ENCODE peak calls at places on chromosomes 2 and 18, in five cellular contexts. P, O, N, K and Y are unnamed samples.

GRCh38 chr2:148554459-148555247 is 89.9 kb upstream of the EPC2 start:
- DNase-seq in P (no peak), O (no peak), N (no peak), K (no peak), Y (no peak)

GRCh38 chr2:115389898-115390297 is 947.5 kb downstream of the DPP10 start:
- DNase-seq in P (no peak), O (no peak), N (no peak), K (no peak), Y (no peak)

GRCh38 chr2:182050333-182050855 is 64.7 kb downstream of the PPP1R1C start:
- DNase-seq in P (no peak), O (no peak), N (no peak), K (no peak), Y (no peak)

GRCh38 chr2:212618636-212619035 is 80.0 kb upstream of the ERBB4 start:
- DNase-seq in P (no peak), O (no peak), N (no peak), K (no peak), Y (peak; percentile 42)

GRCh38 chr2:100041946-100042345 is 100.4 kb downstream of the AFF3 start:
- DNase-seq in P (no peak), O (no peak), N (no peak), K (no peak), Y (no peak)

GRCh38 chr2:4673025-4673489 is 969.7 kb downstream of the DCDC2C start:
- DNase-seq in P (no peak), O (peak; percentile 4), N (peak; percentile 37), K (no peak), Y (no peak)

GRCh38 chr2:174800436-174801195 is 36.3 kb upstream of the CHRNA1 start:
- DNase-seq in P (no peak), O (no peak), N (no peak), K (no peak), Y (peak; percentile 66)

GRCh38 chr2:149861034-149861433 is 273.5 kb upstream of the MMADHC start:
- DNase-seq in P (no peak), O (no peak), N (no peak), K (no peak), Y (no peak)

GRCh38 chr2:68387408-68388350 is 22.6 kb downstream of the PLEK start:
- DNase-seq in P (no peak), O (no peak), N (no peak), K (peak; percentile 95), Y (no peak)

GRCh38 chr2:18932864-18933263 is 343.5 kb upstream of the NT5C1B start:
- DNase-seq in P (no peak), O (no peak), N (no peak), K (no peak), Y (peak; percentile 8)

GRCh38 chr2:40488927-40489677 is 37.2 kb upstream of the SLC8A1 start:
- DNase-seq in P (no peak), O (no peak), N (no peak), K (no peak), Y (peak; percentile 57)

GRCh38 chr18:741931-742512 is 29.6 kb upstream of the ENOSF1 start:
- DNase-seq in P (peak; percentile 61), O (peak; percentile 37), N (peak; percentile 64), K (peak; percentile 30), Y (peak; percentile 63)

GRCh38 chr2:218885981-218886447 is 5.4 kb downstream of the WNT10A start:
- DNase-seq in P (no peak), O (no peak), N (no peak), K (peak; percentile 98), Y (no peak)

GRCh38 chr2:15940661-15941482 is 522 bp downstream of the MYCN start:
- DNase-seq in P (peak; percentile 84), O (peak; percentile 32), N (no peak), K (no peak), Y (no peak)

GRCh38 chr18:13868501-13869271 is 44.7 kb downstream of the MC5R start:
- DNase-seq in P (no peak), O (no peak), N (no peak), K (no peak), Y (no peak)

GRCh38 chr18:41695441-41695840 is 259.6 kb upstream of the PIK3C3 start:
- DNase-seq in P (no peak), O (no peak), N (no peak), K (no peak), Y (no peak)
- H3K4me3 ChIP-seq in P (peak overlapping the region; percentile 19), O (no peak overlapping the region), N (no peak overlapping the region), K (no peak overlapping the region), Y (no peak overlapping the region)

GRCh38 chr2:48756289-48756688 is 765 bp upstream of the LHCGR start:
- DNase-seq in P (no peak), O (no peak), N (no peak), K (no peak), Y (no peak)

GRCh38 chr2:48753228-48753627 is 2.3 kb downstream of the LHCGR start:
- DNase-seq in P (no peak), O (no peak), N (no peak), K (no peak), Y (no peak)

GRCh38 chr2:48749820-48750739 is 5.4 kb downstream of the LHCGR start:
- DNase-seq in P (no peak), O (no peak), N (no peak), K (no peak), Y (no peak)

GRCh38 chr2:48755473-48755872 is at the start of gene LHCGR:
- DNase-seq in P (peak; percentile 45), O (no peak), N (no peak), K (no peak), Y (no peak)

GRCh38 chr2:48754874-48755273 is 650 bp downstream of the LHCGR start:
- DNase-seq in P (no peak), O (no peak), N (no peak), K (no peak), Y (no peak)
- H3K4me2 ChIP-seq in P (no peak overlapping the region), O (peak overlapping the region; percentile 65), N (no peak overlapping the region), K (peak overlapping the region; percentile 3), Y (peak overlapping the region; percentile 64)

GRCh38 chr2:65056990-65057375 is 767 bp downstream of the CEP68 start:
- DNase-seq in P (no peak), O (no peak), N (no peak), K (no peak), Y (no peak)

GRCh38 chr2:65056215-65056989 is at the start of gene CEP68:
- DNase-seq in P (peak; percentile 97), O (peak; percentile 99), N (peak; percentile 96), K (peak; percentile 90), Y (peak; percentile 97)

GRCh38 chr2:65055427-65056214 is 595 bp upstream of the CEP68 start:
- DNase-seq in P (no peak), O (peak; percentile 43), N (peak; percentile 53), K (no peak), Y (no peak)

GRCh38 chr2:65053199-65053598 is 3.0 kb upstream of the CEP68 start:
- DNase-seq in P (no peak), O (no peak), N (no peak), K (peak; percentile 91), Y (no peak)

DNA sequence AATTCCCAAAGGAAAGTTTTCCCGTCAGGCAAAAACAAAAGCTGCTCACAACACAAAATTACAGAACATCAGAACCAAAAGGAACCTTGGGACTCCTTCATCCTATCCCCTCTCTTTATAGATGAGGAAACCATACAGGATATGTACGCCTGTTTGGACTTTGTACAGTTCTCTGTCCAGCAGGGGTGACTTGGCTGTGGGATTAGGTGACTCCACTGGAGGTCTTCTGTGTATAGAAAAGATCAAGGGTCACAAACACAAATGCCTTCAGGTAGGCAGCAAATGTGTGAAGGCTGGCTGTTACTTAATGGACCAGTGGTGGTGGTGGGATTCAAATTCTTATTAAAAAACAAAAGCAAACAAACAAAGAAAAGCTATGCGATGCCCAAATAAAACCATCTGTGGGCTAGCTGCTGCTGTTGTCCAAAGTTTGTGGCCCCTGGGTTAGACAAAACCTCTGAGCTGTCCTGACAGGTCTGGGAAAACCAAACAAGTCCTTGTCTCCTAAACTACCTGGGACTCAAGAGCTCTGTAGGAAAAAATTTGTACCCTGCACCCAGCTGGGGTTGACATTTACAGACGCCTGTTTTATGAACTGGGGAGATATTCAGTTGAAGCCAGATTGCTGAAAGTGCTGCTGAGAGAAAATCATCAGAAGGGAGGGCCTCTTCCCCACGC is 1.3 kb upstream of the CEP68 start:
- DNase-seq in P (no peak), O (no peak), N (no peak), K (no peak), Y (no peak)
- TF ChIP-seq RCOR1 in P (no peak), O (no peak), N (no peak), K (no peak), Y (no peak)

DNA sequence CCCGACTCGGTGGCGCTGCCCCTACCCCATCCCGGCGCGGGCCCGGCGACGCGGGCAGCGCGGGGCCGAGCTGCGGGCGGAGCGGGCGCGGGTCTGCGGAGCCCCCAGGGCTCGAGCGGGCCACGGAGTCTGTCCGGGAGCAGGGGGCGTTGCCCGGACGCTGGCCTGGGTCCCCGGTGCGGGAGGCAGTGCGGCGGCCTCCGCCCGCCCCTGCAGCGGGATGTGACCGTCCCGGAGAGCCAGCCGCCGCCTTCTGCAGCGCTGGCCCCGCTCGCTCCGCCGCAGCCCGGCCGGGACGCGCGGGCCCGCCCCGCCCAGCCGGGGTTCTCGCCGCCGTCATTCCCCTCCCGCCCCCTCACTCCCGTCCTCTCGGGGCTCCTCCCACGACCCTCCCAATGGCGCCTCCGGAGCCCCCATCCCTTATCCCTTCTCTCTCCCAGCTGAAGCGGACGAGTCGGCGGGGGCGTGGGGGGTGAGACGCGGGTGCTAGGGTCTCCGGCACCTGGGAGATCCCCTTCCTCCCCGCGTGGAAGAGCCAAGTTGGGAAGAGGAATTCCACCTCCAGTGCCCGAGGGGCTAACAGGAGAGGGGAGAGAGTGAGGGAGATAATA is at the start of gene FNDC4:
- DNase-seq in P (peak; percentile 94), O (peak; percentile 41), N (peak; percentile 83), K (no peak), Y (no peak)
- H3K4me3 ChIP-seq in P (peak within 1 kb of the TSS; percentile 81), O (peak within 1 kb of the TSS; percentile 74), N (peak within 1 kb of the TSS; percentile 58), K (no peak within 1 kb of the TSS), Y (peak within 1 kb of the TSS; percentile 94)

GRCh38 chr18:3599861-3600260 is 149.9 kb downstream of the TGIF1 start:
- DNase-seq in P (no peak), O (no peak), N (no peak), K (no peak), Y (no peak)
- H3K4me2 ChIP-seq in P (no peak overlapping the region), O (no peak overlapping the region), N (no peak overlapping the region), K (no peak overlapping the region), Y (no peak overlapping the region)